ENCODE peak calls at places on chromosome 6, in five cellular contexts. One of them, this sample, is unnamed. For H3K9me3, the result is how much of the 10 kb centered on the place peaks cover.

GRCh38 chr6:81934936-81935335 is 182.5 kb upstream of the TENT5A start:
- DNase-seq in T-helper 17 cell: no peak
- DNase-seq in gastrocnemius medialis: no peak
- DNase-seq in CD4-positive, alpha-beta T cell: no peak
- DNase-seq in GM23248: no peak
- DNase-seq in this sample: no peak

GRCh38 chr6:170407200-170407599 is 100.6 kb downstream of the FAM120B start:
- DNase-seq in T-helper 17 cell: no peak
- DNase-seq in gastrocnemius medialis: no peak
- DNase-seq in CD4-positive, alpha-beta T cell: no peak
- DNase-seq in GM23248: no peak
- DNase-seq in this sample: no peak

GRCh38 chr6:123821112-123821511 is 17.4 kb downstream of the NKAIN2 start:
- DNase-seq in T-helper 17 cell: no peak
- DNase-seq in gastrocnemius medialis: no peak
- DNase-seq in CD4-positive, alpha-beta T cell: no peak
- DNase-seq in GM23248: no peak
- DNase-seq in this sample: no peak

GRCh38 chr6:17816921-17817611 is 110.3 kb upstream of the NUP153 start:
- DNase-seq in T-helper 17 cell: no peak
- DNase-seq in gastrocnemius medialis: no peak
- DNase-seq in CD4-positive, alpha-beta T cell: no peak
- DNase-seq in GM23248: peak
- DNase-seq in this sample: no peak

GRCh38 chr6:67201563-67201962 is 1433.5 kb upstream of the ADGRB3 start:
- DNase-seq in T-helper 17 cell: no peak
- DNase-seq in gastrocnemius medialis: no peak
- DNase-seq in CD4-positive, alpha-beta T cell: no peak
- DNase-seq in GM23248: no peak
- DNase-seq in this sample: no peak

GRCh38 chr6:16333580-16333979 is 95.2 kb downstream of the GMPR start:
- DNase-seq in T-helper 17 cell: no peak
- DNase-seq in gastrocnemius medialis: no peak
- DNase-seq in CD4-positive, alpha-beta T cell: no peak
- DNase-seq in GM23248: peak
- DNase-seq in this sample: peak

GRCh38 chr6:149334201-149334600 is 16.7 kb downstream of the TAB2 start:
- DNase-seq in T-helper 17 cell: no peak
- DNase-seq in gastrocnemius medialis: no peak
- DNase-seq in CD4-positive, alpha-beta T cell: no peak
- DNase-seq in GM23248: peak
- DNase-seq in this sample: no peak

GRCh38 chr6:25717856-25718740 is 36.4 kb upstream of the SLC17A4 start:
- DNase-seq in T-helper 17 cell: no peak
- DNase-seq in gastrocnemius medialis: no peak
- DNase-seq in CD4-positive, alpha-beta T cell: no peak
- DNase-seq in GM23248: peak
- DNase-seq in this sample: no peak

GRCh38 chr6:35955970-35956369 is 35.1 kb upstream of the SRPK1 start:
- DNase-seq in T-helper 17 cell: no peak
- DNase-seq in gastrocnemius medialis: no peak
- DNase-seq in CD4-positive, alpha-beta T cell: no peak
- DNase-seq in GM23248: no peak
- DNase-seq in this sample: no peak

GRCh38 chr6:68025764-68026163 is 609.3 kb upstream of the ADGRB3 start:
- DNase-seq in T-helper 17 cell: no peak
- DNase-seq in gastrocnemius medialis: no peak
- DNase-seq in CD4-positive, alpha-beta T cell: no peak
- DNase-seq in GM23248: no peak
- DNase-seq in this sample: no peak

GRCh38 chr6:40722081-40722480 is 134.9 kb upstream of the LRFN2 start:
- DNase-seq in T-helper 17 cell: no peak
- DNase-seq in gastrocnemius medialis: no peak
- DNase-seq in CD4-positive, alpha-beta T cell: no peak
- DNase-seq in GM23248: no peak
- DNase-seq in this sample: no peak

GRCh38 chr6:33343953-33344611 is 26.5 kb upstream of the ZBTB22 start:
- DNase-seq in T-helper 17 cell: peak
- DNase-seq in gastrocnemius medialis: no peak
- DNase-seq in CD4-positive, alpha-beta T cell: peak
- DNase-seq in GM23248: no peak
- DNase-seq in this sample: no peak

GRCh38 chr6:95593025-95593424 is 15.7 kb downstream of the MANEA start:
- DNase-seq in T-helper 17 cell: no peak
- DNase-seq in gastrocnemius medialis: no peak
- DNase-seq in CD4-positive, alpha-beta T cell: no peak
- DNase-seq in GM23248: no peak
- DNase-seq in this sample: no peak

GRCh38 chr6:106563614-106564013 is 65.7 kb downstream of the RTN4IP1 start:
- DNase-seq in T-helper 17 cell: no peak
- DNase-seq in gastrocnemius medialis: no peak
- DNase-seq in CD4-positive, alpha-beta T cell: no peak
- DNase-seq in GM23248: no peak
- DNase-seq in this sample: no peak

GRCh38 chr6:5997420-5998093 is 9.2 kb downstream of the NRN1 start:
- DNase-seq in T-helper 17 cell: no peak
- DNase-seq in gastrocnemius medialis: no peak
- DNase-seq in CD4-positive, alpha-beta T cell: no peak
- DNase-seq in GM23248: peak
- DNase-seq in this sample: no peak

GRCh38 chr6:168362276-168362990 is 42.9 kb upstream of the DACT2 start:
- DNase-seq in T-helper 17 cell: no peak
- DNase-seq in gastrocnemius medialis: no peak
- DNase-seq in CD4-positive, alpha-beta T cell: no peak
- DNase-seq in GM23248: no peak
- DNase-seq in this sample: no peak

GRCh38 chr6:26009817-26010216 is 47.2 kb downstream of the TRIM38 start:
- DNase-seq in T-helper 17 cell: no peak
- DNase-seq in gastrocnemius medialis: no peak
- DNase-seq in CD4-positive, alpha-beta T cell: no peak
- DNase-seq in GM23248: no peak
- DNase-seq in this sample: no peak

GRCh38 chr6:33607126-33607783 is 13.9 kb upstream of the ITPR3 start:
- DNase-seq in T-helper 17 cell: no peak
- DNase-seq in gastrocnemius medialis: no peak
- DNase-seq in CD4-positive, alpha-beta T cell: no peak
- DNase-seq in GM23248: no peak
- DNase-seq in this sample: no peak

GRCh38 chr6:18400831-18401446 is 13.8 kb downstream of the RNF144B start:
- DNase-seq in T-helper 17 cell: no peak
- DNase-seq in gastrocnemius medialis: no peak
- DNase-seq in CD4-positive, alpha-beta T cell: no peak
- DNase-seq in GM23248: peak
- DNase-seq in this sample: no peak

GRCh38 chr6:71288228-71289038 is at the start of gene OGFRL1:
- DNase-seq in T-helper 17 cell: peak
- DNase-seq in gastrocnemius medialis: peak
- DNase-seq in CD4-positive, alpha-beta T cell: peak
- DNase-seq in GM23248: peak
- DNase-seq in this sample: peak

GRCh38 chr6:74091133-74091793 is 395.3 kb downstream of the CD109 start:
- DNase-seq in T-helper 17 cell: no peak
- DNase-seq in gastrocnemius medialis: no peak
- DNase-seq in CD4-positive, alpha-beta T cell: no peak
- DNase-seq in GM23248: peak
- DNase-seq in this sample: no peak

GRCh38 chr6:30283761-30284160 is 43.0 kb upstream of the TRIM39 start:
- DNase-seq in T-helper 17 cell: no peak
- DNase-seq in gastrocnemius medialis: no peak
- DNase-seq in CD4-positive, alpha-beta T cell: no peak
- DNase-seq in GM23248: no peak
- DNase-seq in this sample: no peak

GRCh38 chr6:30282522-30282921 is 44.2 kb upstream of the TRIM39 start:
- DNase-seq in T-helper 17 cell: no peak
- DNase-seq in gastrocnemius medialis: no peak
- DNase-seq in CD4-positive, alpha-beta T cell: no peak
- DNase-seq in GM23248: no peak
- DNase-seq in this sample: no peak

DNA sequence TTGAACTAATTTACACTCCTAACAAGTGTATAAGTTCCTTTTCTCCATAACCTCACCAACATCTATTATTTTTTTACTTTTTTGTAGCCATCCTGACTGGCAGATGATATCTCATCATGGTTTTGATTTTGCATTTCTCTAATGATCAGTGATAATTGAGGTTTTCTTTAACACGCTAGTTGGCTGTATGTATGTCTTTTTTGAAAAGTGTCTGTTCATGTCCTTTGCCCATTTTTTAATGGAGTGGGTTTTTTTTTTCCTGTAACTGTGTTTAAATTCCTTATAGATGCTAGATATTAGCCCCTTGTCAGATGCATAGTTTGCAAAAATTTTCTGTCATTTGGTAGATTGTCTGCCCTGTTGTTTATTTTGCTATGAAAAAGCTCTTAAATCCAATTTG is 39.6 kb upstream of the TRIM39 start:
- DNase-seq in T-helper 17 cell: no peak
- DNase-seq in gastrocnemius medialis: no peak
- DNase-seq in CD4-positive, alpha-beta T cell: no peak
- DNase-seq in GM23248: no peak
- DNase-seq in this sample: no peak
- H3K9me3 ChIP-seq in T-helper 17 cell: under half
- H3K9me3 ChIP-seq in gastrocnemius medialis: under half
- H3K9me3 ChIP-seq in CD4-positive, alpha-beta T cell: half or more
- H3K9me3 ChIP-seq in GM23248: under half
- H3K9me3 ChIP-seq in this sample: under half

DNA sequence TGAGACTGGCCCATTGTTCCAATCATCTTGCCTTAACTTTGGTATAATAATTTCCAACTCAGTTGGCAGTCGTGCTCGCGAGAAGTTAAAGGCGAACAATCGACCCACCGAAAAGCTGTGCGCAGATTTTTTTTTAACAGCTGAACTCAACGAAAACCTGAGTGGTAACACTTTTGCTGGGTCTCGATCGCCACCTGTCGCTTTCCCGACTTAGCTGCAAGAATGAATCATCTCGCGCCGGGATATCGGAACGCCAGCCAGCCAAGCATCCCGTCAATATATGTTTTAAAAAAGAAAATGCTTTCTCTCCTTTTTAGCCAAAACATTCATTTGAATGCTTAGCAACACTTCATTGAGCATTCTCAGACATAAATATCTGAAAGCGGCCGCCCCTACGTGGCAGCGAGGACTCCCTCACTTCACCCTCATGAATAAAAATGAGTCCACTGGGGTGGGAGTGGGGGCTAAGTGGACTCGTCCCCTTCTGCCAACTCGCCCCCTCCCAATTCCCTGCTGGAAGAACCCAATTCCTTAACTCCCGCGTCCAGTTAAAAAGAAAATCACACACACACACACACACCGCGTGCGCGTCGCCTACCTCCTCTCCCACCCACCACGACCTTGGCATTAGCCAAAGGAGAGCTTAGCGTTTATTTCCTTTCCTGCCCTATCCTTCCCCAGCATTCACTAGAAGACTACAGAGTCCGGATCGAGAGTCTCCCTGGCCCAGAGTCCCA is 1.5 kb downstream of the COL12A1 start:
- DNase-seq in T-helper 17 cell: no peak
- DNase-seq in gastrocnemius medialis: peak
- DNase-seq in CD4-positive, alpha-beta T cell: no peak
- DNase-seq in GM23248: peak
- DNase-seq in this sample: peak
- H3K9me3 ChIP-seq in T-helper 17 cell: under half
- H3K9me3 ChIP-seq in gastrocnemius medialis: under half
- H3K9me3 ChIP-seq in CD4-positive, alpha-beta T cell: under half
- H3K9me3 ChIP-seq in GM23248: under half
- H3K9me3 ChIP-seq in this sample: under half

GRCh38 chr6:159256128-159256527 is 86.9 kb downstream of the FNDC1 start:
- DNase-seq in T-helper 17 cell: no peak
- DNase-seq in gastrocnemius medialis: no peak
- DNase-seq in CD4-positive, alpha-beta T cell: no peak
- DNase-seq in GM23248: no peak
- DNase-seq in this sample: no peak
- H3K9me3 ChIP-seq in T-helper 17 cell: under half
- H3K9me3 ChIP-seq in gastrocnemius medialis: under half
- H3K9me3 ChIP-seq in CD4-positive, alpha-beta T cell: under half
- H3K9me3 ChIP-seq in GM23248: under half
- H3K9me3 ChIP-seq in this sample: under half

DNA sequence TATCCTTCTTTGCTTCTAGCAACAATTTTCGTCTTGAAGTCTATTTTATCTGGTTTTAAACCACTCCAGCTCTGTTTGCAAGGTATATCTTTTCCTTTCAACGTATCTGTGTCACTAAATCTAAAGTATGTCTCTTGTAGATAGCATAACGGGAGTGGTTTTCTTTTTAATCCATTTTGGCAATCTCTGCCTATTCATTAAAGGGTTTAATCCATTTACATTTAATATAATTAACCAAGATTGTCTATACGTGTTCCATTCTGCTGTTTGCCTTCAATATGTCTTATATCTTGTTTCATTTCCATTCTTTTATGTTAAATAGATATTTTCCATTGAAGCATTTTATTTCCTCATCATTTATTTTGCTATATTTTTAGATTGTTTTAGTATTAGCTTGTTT is 587.9 kb downstream of the C6orf118 start:
- DNase-seq in T-helper 17 cell: no peak
- DNase-seq in gastrocnemius medialis: no peak
- DNase-seq in CD4-positive, alpha-beta T cell: no peak
- DNase-seq in GM23248: no peak
- DNase-seq in this sample: no peak
- H3K9me3 ChIP-seq in T-helper 17 cell: under half
- H3K9me3 ChIP-seq in gastrocnemius medialis: under half
- H3K9me3 ChIP-seq in CD4-positive, alpha-beta T cell: under half
- H3K9me3 ChIP-seq in GM23248: under half
- H3K9me3 ChIP-seq in this sample: under half

DNA sequence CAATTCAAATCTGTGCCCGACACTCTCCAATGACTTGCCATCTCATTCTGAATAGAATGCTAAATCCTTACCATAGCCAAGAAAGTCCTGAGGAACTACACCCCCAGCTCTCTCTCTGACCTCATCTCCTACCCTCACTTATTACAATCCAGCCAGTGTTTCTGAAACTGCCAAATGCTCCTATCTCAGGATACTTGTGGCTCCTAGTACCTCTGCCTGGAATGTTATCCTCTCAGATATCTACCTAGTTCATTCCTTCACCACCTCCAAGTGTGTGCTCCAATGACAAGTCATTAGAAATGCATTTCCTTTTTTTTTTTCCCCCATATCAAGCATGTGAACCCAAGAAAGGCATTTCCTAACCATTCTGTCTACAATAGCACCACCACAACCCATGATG is 24.4 kb downstream of the ZNF184 start:
- DNase-seq in T-helper 17 cell: no peak
- DNase-seq in gastrocnemius medialis: no peak
- DNase-seq in CD4-positive, alpha-beta T cell: no peak
- DNase-seq in GM23248: no peak
- DNase-seq in this sample: no peak
- H3K9me3 ChIP-seq in T-helper 17 cell: under half
- H3K9me3 ChIP-seq in gastrocnemius medialis: under half
- H3K9me3 ChIP-seq in CD4-positive, alpha-beta T cell: half or more
- H3K9me3 ChIP-seq in GM23248: under half
- H3K9me3 ChIP-seq in this sample: under half

GRCh38 chr6:64299176-64299575 is 663.6 kb downstream of the PHF3 start:
- DNase-seq in T-helper 17 cell: no peak
- DNase-seq in gastrocnemius medialis: no peak
- DNase-seq in CD4-positive, alpha-beta T cell: no peak
- DNase-seq in GM23248: no peak
- DNase-seq in this sample: no peak
- H3K9me3 ChIP-seq in T-helper 17 cell: under half
- H3K9me3 ChIP-seq in gastrocnemius medialis: under half
- H3K9me3 ChIP-seq in CD4-positive, alpha-beta T cell: under half
- H3K9me3 ChIP-seq in GM23248: under half
- H3K9me3 ChIP-seq in this sample: under half